ENCODE peak calls at places on chromosomes 11 and 22, in ten cellular contexts. One of them, this sample, is unnamed.

GRCh38 chr11:124194696-124195418 is 11.7 kb downstream of the OR10D3 start:
- DNase-seq in brain microvascular endothelial cell: peak
- DNase-seq in SK-N-SH: peak
- DNase-seq in endothelial cell: peak
- DNase-seq in HFF-Myc: peak
- DNase-seq in endodermal cell: peak
- DNase-seq in heart right ventricle: no peak
- DNase-seq in cardiac fibroblast: peak
- DNase-seq in ovary: no peak
- DNase-seq in NB4: peak
- DNase-seq in this sample: peak

GRCh38 chr11:71352226-71352625 is 96.0 kb downstream of the DHCR7 start:
- DNase-seq in endodermal cell: no peak
- DNase-seq in heart right ventricle: no peak
- DNase-seq in endothelial cell: no peak
- DNase-seq in brain microvascular endothelial cell: no peak
- DNase-seq in SK-N-SH: no peak
- DNase-seq in cardiac fibroblast: no peak
- DNase-seq in ovary: no peak
- DNase-seq in HFF-Myc: no peak
- DNase-seq in NB4: no peak
- DNase-seq in this sample: no peak

GRCh38 chr11:119729581-119730346 is 764 bp upstream of the NECTIN1 start:
- DNase-seq in endothelial cell: no peak
- DNase-seq in HFF-Myc: peak
- DNase-seq in ovary: peak
- DNase-seq in NB4: no peak
- DNase-seq in cardiac fibroblast: peak
- DNase-seq in SK-N-SH: peak
- DNase-seq in brain microvascular endothelial cell: peak
- DNase-seq in endodermal cell: peak
- DNase-seq in heart right ventricle: peak
- DNase-seq in this sample: peak

GRCh38 chr11:18727499-18728236 is 1.7 kb upstream of the IGSF22 start:
- DNase-seq in SK-N-SH: peak
- DNase-seq in endothelial cell: peak
- DNase-seq in endodermal cell: peak
- DNase-seq in NB4: peak
- DNase-seq in HFF-Myc: peak
- DNase-seq in brain microvascular endothelial cell: peak
- DNase-seq in cardiac fibroblast: peak
- DNase-seq in heart right ventricle: peak
- DNase-seq in ovary: peak
- DNase-seq in this sample: peak

GRCh38 chr11:60924110-60924905 is at the start of gene TMEM132A:
- DNase-seq in HFF-Myc: peak
- DNase-seq in endodermal cell: peak
- DNase-seq in heart right ventricle: peak
- DNase-seq in endothelial cell: peak
- DNase-seq in SK-N-SH: peak
- DNase-seq in cardiac fibroblast: peak
- DNase-seq in NB4: no peak
- DNase-seq in ovary: peak
- DNase-seq in brain microvascular endothelial cell: peak
- DNase-seq in this sample: peak

GRCh38 chr22:23233746-23234408 is 53.6 kb downstream of the BCR start:
- DNase-seq in endothelial cell: no peak
- DNase-seq in cardiac fibroblast: peak
- DNase-seq in NB4: peak
- DNase-seq in ovary: no peak
- DNase-seq in brain microvascular endothelial cell: peak
- DNase-seq in SK-N-SH: peak
- DNase-seq in endodermal cell: no peak
- DNase-seq in heart right ventricle: peak
- DNase-seq in HFF-Myc: no peak
- DNase-seq in this sample: peak

GRCh38 chr11:126190792-126191191 is 20.7 kb downstream of the RPUSD4 start:
- DNase-seq in SK-N-SH: no peak
- DNase-seq in HFF-Myc: no peak
- DNase-seq in endothelial cell: no peak
- DNase-seq in endodermal cell: no peak
- DNase-seq in NB4: no peak
- DNase-seq in heart right ventricle: no peak
- DNase-seq in cardiac fibroblast: no peak
- DNase-seq in ovary: no peak
- DNase-seq in brain microvascular endothelial cell: no peak
- DNase-seq in this sample: no peak

GRCh38 chr11:32456864-32457263 is 21.5 kb upstream of the WT1 start:
- DNase-seq in cardiac fibroblast: no peak
- DNase-seq in endodermal cell: no peak
- DNase-seq in endothelial cell: no peak
- DNase-seq in NB4: no peak
- DNase-seq in ovary: no peak
- DNase-seq in brain microvascular endothelial cell: no peak
- DNase-seq in SK-N-SH: no peak
- DNase-seq in HFF-Myc: no peak
- DNase-seq in heart right ventricle: no peak
- DNase-seq in this sample: no peak

GRCh38 chr11:65640483-65641207 is 2.7 kb downstream of the SIPA1 start:
- DNase-seq in cardiac fibroblast: no peak
- DNase-seq in endodermal cell: no peak
- DNase-seq in brain microvascular endothelial cell: no peak
- DNase-seq in endothelial cell: peak
- DNase-seq in HFF-Myc: no peak
- DNase-seq in SK-N-SH: no peak
- DNase-seq in NB4: peak
- DNase-seq in ovary: no peak
- DNase-seq in heart right ventricle: peak
- DNase-seq in this sample: no peak

GRCh38 chr11:84522331-84522730 is 1104.8 kb downstream of the DLG2 start:
- DNase-seq in endodermal cell: no peak
- DNase-seq in ovary: no peak
- DNase-seq in HFF-Myc: no peak
- DNase-seq in heart right ventricle: no peak
- DNase-seq in SK-N-SH: no peak
- DNase-seq in brain microvascular endothelial cell: no peak
- DNase-seq in NB4: no peak
- DNase-seq in endothelial cell: no peak
- DNase-seq in cardiac fibroblast: peak
- DNase-seq in this sample: peak

GRCh38 chr11:119975561-119976152 is 162.3 kb downstream of the TRIM29 start:
- DNase-seq in heart right ventricle: peak
- DNase-seq in cardiac fibroblast: no peak
- DNase-seq in HFF-Myc: no peak
- DNase-seq in brain microvascular endothelial cell: no peak
- DNase-seq in SK-N-SH: no peak
- DNase-seq in NB4: no peak
- DNase-seq in ovary: no peak
- DNase-seq in endothelial cell: no peak
- DNase-seq in endodermal cell: peak
- DNase-seq in this sample: no peak

GRCh38 chr22:41517172-41518047 is 26.9 kb downstream of the POLR3H start:
- DNase-seq in brain microvascular endothelial cell: peak
- DNase-seq in HFF-Myc: no peak
- DNase-seq in endothelial cell: peak
- DNase-seq in SK-N-SH: peak
- DNase-seq in ovary: peak
- DNase-seq in cardiac fibroblast: peak
- DNase-seq in heart right ventricle: peak
- DNase-seq in NB4: peak
- DNase-seq in endodermal cell: peak
- DNase-seq in this sample: peak

GRCh38 chr11:46332568-46333128 is 14.6 kb upstream of the DGKZ start:
- DNase-seq in SK-N-SH: peak
- DNase-seq in endodermal cell: peak
- DNase-seq in brain microvascular endothelial cell: no peak
- DNase-seq in HFF-Myc: no peak
- DNase-seq in endothelial cell: no peak
- DNase-seq in NB4: no peak
- DNase-seq in cardiac fibroblast: no peak
- DNase-seq in ovary: no peak
- DNase-seq in heart right ventricle: no peak
- DNase-seq in this sample: no peak

GRCh38 chr22:27715078-27715477 is 86.5 kb downstream of the MN1 start:
- DNase-seq in heart right ventricle: no peak
- DNase-seq in endodermal cell: no peak
- DNase-seq in SK-N-SH: peak
- DNase-seq in brain microvascular endothelial cell: no peak
- DNase-seq in NB4: no peak
- DNase-seq in cardiac fibroblast: no peak
- DNase-seq in ovary: no peak
- DNase-seq in HFF-Myc: no peak
- DNase-seq in endothelial cell: no peak
- DNase-seq in this sample: peak
- TF ChIP-seq CTCF in heart right ventricle: peak
- TF ChIP-seq CTCF in endodermal cell: peak
- TF ChIP-seq CTCF in SK-N-SH: no peak
- TF ChIP-seq CTCF in brain microvascular endothelial cell: peak
- TF ChIP-seq CTCF in NB4: no peak
- TF ChIP-seq CTCF in cardiac fibroblast: peak
- TF ChIP-seq CTCF in ovary: no peak
- TF ChIP-seq CTCF in HFF-Myc: peak
- TF ChIP-seq CTCF in endothelial cell: no peak
- TF ChIP-seq CTCF in this sample: peak

DNA sequence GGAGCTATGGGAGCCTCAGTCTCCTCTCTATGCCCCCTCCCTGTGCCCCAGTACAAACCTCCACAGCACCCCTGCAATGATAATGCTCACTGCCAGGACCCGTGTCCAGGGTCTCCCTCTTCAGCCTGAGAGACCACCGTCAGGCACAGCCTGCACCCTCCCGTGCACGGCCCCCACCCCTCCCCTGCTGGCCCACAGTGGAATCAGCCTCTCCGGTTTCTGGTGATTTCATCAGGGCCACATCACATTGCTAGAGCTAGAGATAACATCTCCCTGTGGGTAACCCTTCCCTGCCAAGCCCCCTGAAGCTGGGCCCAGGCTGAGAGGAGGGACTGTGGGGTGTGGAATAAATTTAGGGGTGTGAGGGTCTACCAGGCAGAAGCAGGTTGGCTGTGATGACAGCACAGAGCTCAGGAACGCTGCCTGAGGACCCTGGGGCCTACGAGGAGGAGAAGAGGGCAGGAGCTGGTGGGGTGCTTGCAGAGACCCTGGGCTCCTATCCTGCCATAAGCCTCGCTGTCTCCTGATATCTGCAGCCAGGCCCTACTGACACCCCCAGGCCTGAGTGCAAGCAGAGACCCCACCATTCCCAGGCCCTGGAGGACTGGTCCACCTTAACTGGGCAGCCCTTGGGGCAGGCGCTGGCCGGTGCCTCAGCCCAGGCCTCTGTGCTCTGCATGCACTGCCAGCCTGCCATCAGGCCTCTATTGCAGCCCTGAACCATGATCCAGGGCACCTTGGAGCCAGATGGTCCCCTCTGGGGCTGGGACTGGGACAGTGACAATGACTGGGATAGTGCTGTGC is at the start of gene KLHDC7B:
- DNase-seq in heart right ventricle: no peak
- DNase-seq in brain microvascular endothelial cell: no peak
- DNase-seq in endodermal cell: no peak
- DNase-seq in endothelial cell: no peak
- DNase-seq in HFF-Myc: no peak
- DNase-seq in SK-N-SH: peak
- DNase-seq in NB4: peak
- DNase-seq in ovary: no peak
- DNase-seq in cardiac fibroblast: no peak
- DNase-seq in this sample: peak
- TF ChIP-seq CTCF in heart right ventricle: no peak
- TF ChIP-seq CTCF in brain microvascular endothelial cell: peak
- TF ChIP-seq CTCF in endodermal cell: peak
- TF ChIP-seq CTCF in endothelial cell: no peak
- TF ChIP-seq CTCF in HFF-Myc: no peak
- TF ChIP-seq CTCF in SK-N-SH: peak
- TF ChIP-seq CTCF in NB4: peak
- TF ChIP-seq CTCF in ovary: no peak
- TF ChIP-seq CTCF in cardiac fibroblast: peak
- TF ChIP-seq CTCF in this sample: peak

DNA sequence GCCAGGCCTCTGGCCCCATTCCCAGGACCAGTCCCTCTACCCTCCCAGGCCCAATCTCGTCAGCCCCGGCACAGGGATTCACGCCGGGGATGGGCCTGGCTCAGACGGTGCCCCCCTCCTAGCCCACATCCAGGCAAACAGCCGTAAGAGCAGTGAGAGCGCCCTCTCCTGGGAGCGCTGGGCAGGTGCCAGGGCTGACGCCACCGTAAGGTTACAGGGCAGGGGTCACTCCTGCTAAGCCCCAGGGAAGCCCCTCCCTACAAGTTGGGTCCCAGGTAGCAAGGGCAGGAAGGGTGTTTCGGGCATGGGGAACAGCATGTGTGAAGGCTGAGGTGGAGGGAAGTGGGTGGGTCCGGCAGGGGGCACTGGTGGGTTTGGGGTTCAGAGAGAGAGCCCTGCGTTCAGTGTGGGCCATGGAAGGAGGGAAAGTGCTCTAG is 19.2 kb upstream of the PPARA start:
- DNase-seq in endodermal cell: peak
- DNase-seq in ovary: no peak
- DNase-seq in NB4: no peak
- DNase-seq in brain microvascular endothelial cell: no peak
- DNase-seq in cardiac fibroblast: no peak
- DNase-seq in HFF-Myc: no peak
- DNase-seq in heart right ventricle: no peak
- DNase-seq in SK-N-SH: peak
- DNase-seq in endothelial cell: peak
- DNase-seq in this sample: no peak
- TF ChIP-seq CTCF in endodermal cell: peak
- TF ChIP-seq CTCF in ovary: no peak
- TF ChIP-seq CTCF in NB4: peak
- TF ChIP-seq CTCF in brain microvascular endothelial cell: peak
- TF ChIP-seq CTCF in cardiac fibroblast: peak
- TF ChIP-seq CTCF in HFF-Myc: peak
- TF ChIP-seq CTCF in heart right ventricle: peak
- TF ChIP-seq CTCF in SK-N-SH: peak
- TF ChIP-seq CTCF in endothelial cell: peak
- TF ChIP-seq CTCF in this sample: peak

GRCh38 chr22:45502215-45503070 is at the start of gene FBLN1:
- DNase-seq in HFF-Myc: no peak
- DNase-seq in endodermal cell: peak
- DNase-seq in cardiac fibroblast: no peak
- DNase-seq in SK-N-SH: peak
- DNase-seq in NB4: peak
- DNase-seq in brain microvascular endothelial cell: no peak
- DNase-seq in ovary: peak
- DNase-seq in endothelial cell: peak
- DNase-seq in heart right ventricle: peak
- DNase-seq in this sample: no peak
- TF ChIP-seq CTCF in HFF-Myc: peak
- TF ChIP-seq CTCF in endodermal cell: peak
- TF ChIP-seq CTCF in cardiac fibroblast: no peak
- TF ChIP-seq CTCF in SK-N-SH: peak
- TF ChIP-seq CTCF in NB4: no peak
- TF ChIP-seq CTCF in brain microvascular endothelial cell: no peak
- TF ChIP-seq CTCF in ovary: no peak
- TF ChIP-seq CTCF in endothelial cell: no peak
- TF ChIP-seq CTCF in heart right ventricle: peak
- TF ChIP-seq CTCF in this sample: no peak